ENCODE peak calls at places on chromosomes 3 and 15, in nine cellular contexts. N is HCT116, U is neural crest cell, J is GM12864, S is AG04449, E is body of pancreas, R is coronary artery, P is HFFc6, A is IMR-90. W is an unnamed sample.

GRCh38 chr3:60582285-60582684 is 669.0 kb downstream of the FHIT start:
- DNase-seq in N (no peak), U (no peak), J (no peak), S (no peak), E (no peak), R (no peak), P (peak), A (no peak), W (no peak)

GRCh38 chr15:25171111-25171811 is 216.5 kb downstream of the SNRPN start:
- DNase-seq in N (no peak), U (no peak), J (no peak), S (no peak), E (peak), R (peak), P (no peak), A (no peak), W (no peak)

GRCh38 chr3:8778475-8778874 is 9.1 kb upstream of the OXTR start:
- DNase-seq in N (no peak), U (no peak), J (no peak), S (no peak), E (no peak), R (no peak), P (peak), A (peak), W (no peak)

GRCh38 chr15:67520276-67520975 is 505 bp upstream of the C15orf61 start:
- DNase-seq in N (no peak), U (no peak), J (no peak), S (no peak), E (no peak), R (no peak), P (no peak), A (peak), W (no peak)

GRCh38 chr3:176190755-176191154 is 1006.5 kb downstream of the TBL1XR1 start:
- DNase-seq in N (no peak), U (no peak), J (no peak), S (no peak), E (no peak), R (no peak), P (no peak), A (no peak), W (peak)

GRCh38 chr15:98786706-98787105 is 138.4 kb downstream of the IGF1R start:
- DNase-seq in N (no peak), U (no peak), J (no peak), S (no peak), E (no peak), R (no peak), P (no peak), A (no peak), W (no peak)

GRCh38 chr15:70240082-70240481 is 142.4 kb upstream of the TLE3 start:
- DNase-seq in N (no peak), U (no peak), J (peak), S (no peak), E (no peak), R (no peak), P (no peak), A (no peak), W (no peak)

GRCh38 chr3:190197346-190197763 is 76.7 kb upstream of the P3H2 start:
- DNase-seq in N (no peak), U (no peak), J (no peak), S (no peak), E (no peak), R (no peak), P (no peak), A (no peak), W (no peak)

GRCh38 chr3:49006591-49007067 is 562 bp upstream of the WDR6 start:
- DNase-seq in N (no peak), U (no peak), J (no peak), S (no peak), E (peak), R (no peak), P (no peak), A (peak), W (no peak)

GRCh38 chr15:25372298-25372697 is 66.5 kb downstream of the UBE3A start:
- DNase-seq in N (no peak), U (no peak), J (no peak), S (no peak), E (no peak), R (no peak), P (peak), A (peak), W (no peak)

GRCh38 chr3:131549340-131549739 is 46.6 kb upstream of the MRPL3 start:
- DNase-seq in N (peak), U (no peak), J (peak), S (no peak), E (no peak), R (no peak), P (no peak), A (no peak), W (no peak)

GRCh38 chr15:85280203-85280602 is 100.2 kb upstream of the AKAP13 start:
- DNase-seq in N (no peak), U (no peak), J (peak), S (no peak), E (no peak), R (no peak), P (no peak), A (no peak), W (no peak)

GRCh38 chr15:70196314-70197291 is 98.9 kb upstream of the TLE3 start:
- DNase-seq in N (no peak), U (no peak), J (peak), S (peak), E (peak), R (no peak), P (no peak), A (peak), W (no peak)

GRCh38 chr3:74269689-74270088 is 344.8 kb downstream of the CNTN3 start:
- DNase-seq in N (no peak), U (no peak), J (no peak), S (no peak), E (no peak), R (no peak), P (no peak), A (no peak), W (no peak)

GRCh38 chr3:48528754-48529153 is 24.8 kb upstream of the SHISA5 start:
- DNase-seq in N (no peak), U (no peak), J (no peak), S (no peak), E (no peak), R (no peak), P (no peak), A (no peak), W (no peak)

GRCh38 chr15:73600413-73601050 is 32.7 kb downstream of the NPTN start:
- DNase-seq in N (no peak), U (no peak), J (no peak), S (no peak), E (no peak), R (no peak), P (no peak), A (no peak), W (no peak)

GRCh38 chr3:16723994-16724393 is 118.8 kb upstream of the DAZL start:
- DNase-seq in N (peak), U (no peak), J (no peak), S (no peak), E (no peak), R (no peak), P (peak), A (peak), W (peak)

GRCh38 chr15:36579792-36580431 is 486 bp downstream of the CDIN1 start:
- DNase-seq in N (no peak), U (no peak), J (no peak), S (no peak), E (no peak), R (no peak), P (no peak), A (no peak), W (no peak)

GRCh38 chr3:123365450-123366143 is 83.3 kb downstream of the ADCY5 start:
- DNase-seq in N (peak), U (peak), J (no peak), S (no peak), E (no peak), R (no peak), P (no peak), A (peak), W (no peak)

GRCh38 chr15:101308604-101309435 is 13.8 kb upstream of the SNRPA1 start:
- DNase-seq in N (no peak), U (no peak), J (no peak), S (no peak), E (no peak), R (no peak), P (no peak), A (no peak), W (no peak)

GRCh38 chr15:101310508-101310907 is 15.5 kb upstream of the SNRPA1 start:
- DNase-seq in N (no peak), U (no peak), J (no peak), S (no peak), E (no peak), R (no peak), P (no peak), A (no peak), W (no peak)

GRCh38 chr15:101309436-101310162 is 14.6 kb upstream of the SNRPA1 start:
- DNase-seq in N (no peak), U (no peak), J (no peak), S (no peak), E (no peak), R (no peak), P (no peak), A (no peak), W (no peak)

GRCh38 chr15:101307897-101308603 is 13.0 kb upstream of the SNRPA1 start:
- DNase-seq in N (no peak), U (no peak), J (no peak), S (no peak), E (no peak), R (no peak), P (no peak), A (no peak), W (no peak)

GRCh38 chr15:101310163-101310480 is 15.1 kb upstream of the SNRPA1 start:
- DNase-seq in N (no peak), U (no peak), J (no peak), S (no peak), E (no peak), R (no peak), P (no peak), A (no peak), W (no peak)
- TF ChIP-seq CTCF in N (no peak), U (no peak), J (no peak), S (no peak), E (no peak), R (no peak), P (no peak), A (no peak), W (no peak)

GRCh38 chr3:128394033-128394432 is 72.7 kb downstream of the DNAJB8 start:
- DNase-seq in N (no peak), U (no peak), J (no peak), S (no peak), E (no peak), R (no peak), P (no peak), A (no peak), W (no peak)
- TF ChIP-seq CTCF in N (no peak), U (no peak), J (no peak), S (no peak), E (no peak), R (no peak), P (no peak), A (no peak), W (no peak)

GRCh38 chr3:39051649-39052557 is at the start of the genes SCN11A and WDR48:
- DNase-seq in N (peak), U (peak), J (peak), S (no peak), E (peak), R (peak), P (peak), A (peak), W (peak)
- TF ChIP-seq CTCF in N (no peak), U (no peak), J (no peak), S (no peak), E (no peak), R (no peak), P (no peak), A (no peak), W (no peak)

GRCh38 chr3:170221924-170222646 is at the start of gene PRKCI:
- DNase-seq in N (peak), U (peak), J (peak), S (peak), E (peak), R (peak), P (peak), A (peak), W (peak)

GRCh38 chr3:170220871-170221270 is 1.4 kb upstream of the PRKCI start:
- DNase-seq in N (no peak), U (no peak), J (no peak), S (no peak), E (no peak), R (no peak), P (peak), A (peak), W (no peak)

GRCh38 chr3:170225166-170225565 is 2.9 kb downstream of the PRKCI start:
- DNase-seq in N (no peak), U (no peak), J (no peak), S (no peak), E (no peak), R (no peak), P (no peak), A (no peak), W (no peak)

GRCh38 chr3:170226426-170226960 is 4.3 kb downstream of the PRKCI start:
- DNase-seq in N (no peak), U (no peak), J (no peak), S (peak), E (no peak), R (no peak), P (peak), A (peak), W (no peak)

GRCh38 chr3:170222647-170223541 is 670 bp downstream of the PRKCI start:
- DNase-seq in N (no peak), U (no peak), J (peak), S (no peak), E (peak), R (peak), P (peak), A (peak), W (no peak)
- TF ChIP-seq CTCF in N (no peak), U (peak), J (peak), S (no peak), E (peak), R (no peak), P (peak), A (no peak), W (no peak)

GRCh38 chr3:47405820-47406761 is 25.3 kb downstream of the PTPN23 start:
- DNase-seq in N (no peak), U (no peak), J (no peak), S (no peak), E (no peak), R (no peak), P (no peak), A (no peak), W (peak)

GRCh38 chr3:47408839-47409229 is 28.0 kb downstream of the PTPN23 start:
- DNase-seq in N (no peak), U (no peak), J (no peak), S (no peak), E (no peak), R (no peak), P (no peak), A (no peak), W (no peak)

GRCh38 chr3:47404955-47405790 is 24.4 kb downstream of the PTPN23 start:
- DNase-seq in N (no peak), U (no peak), J (no peak), S (no peak), E (no peak), R (no peak), P (no peak), A (no peak), W (no peak)

GRCh38 chr3:47407896-47408838 is 27.3 kb downstream of the PTPN23 start:
- DNase-seq in N (no peak), U (no peak), J (no peak), S (no peak), E (no peak), R (no peak), P (no peak), A (no peak), W (no peak)

DNA sequence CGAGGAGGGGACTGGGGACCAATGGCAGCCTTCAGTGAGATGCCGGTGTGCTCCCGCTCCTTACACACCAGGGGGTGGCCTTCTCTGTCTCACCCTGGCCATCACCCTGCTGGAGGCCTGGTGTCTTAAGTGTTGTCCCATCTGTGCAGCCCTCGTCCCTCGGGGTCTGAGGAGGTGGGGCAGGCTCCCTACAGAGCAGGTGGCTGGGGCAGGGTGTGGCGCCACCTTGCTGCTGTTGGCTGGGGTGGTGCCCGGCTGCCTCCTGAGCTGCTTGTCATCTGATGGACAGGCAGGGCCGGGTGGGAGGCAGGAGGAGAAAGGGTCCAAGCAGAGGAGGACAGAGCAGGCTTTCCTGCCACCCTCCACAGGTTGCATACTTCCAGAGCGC is 25.9 kb downstream of the PTPN23 start:
- DNase-seq in N (no peak), U (no peak), J (no peak), S (no peak), E (no peak), R (no peak), P (no peak), A (no peak), W (no peak)
- TF ChIP-seq CTCF in N (peak), U (no peak), J (peak), S (no peak), E (no peak), R (no peak), P (peak), A (no peak), W (peak)

DNA sequence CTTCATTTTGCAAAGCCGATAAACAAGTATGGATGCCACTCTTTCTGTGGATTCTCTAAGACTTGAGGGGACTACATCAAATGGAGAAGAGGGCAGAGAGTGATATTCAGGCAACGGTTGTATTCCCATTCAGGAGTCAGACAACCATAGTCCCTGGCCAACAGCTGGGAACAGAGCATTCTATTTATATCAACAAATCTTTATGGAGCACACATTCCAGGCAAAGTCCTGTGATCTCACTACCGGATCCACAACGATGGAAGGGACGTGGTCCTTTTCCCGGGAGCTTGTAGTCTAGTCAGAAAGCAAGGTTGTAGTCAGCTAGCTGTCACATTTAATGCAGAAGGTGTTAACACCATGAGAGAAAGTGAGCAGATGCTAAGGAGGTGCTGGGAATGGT is 312.3 kb upstream of the CTNNB1 start:
- DNase-seq in N (no peak), U (no peak), J (no peak), S (no peak), E (no peak), R (no peak), P (no peak), A (no peak), W (no peak)
- TF ChIP-seq CTCF in N (no peak), U (no peak), J (no peak), S (no peak), E (no peak), R (no peak), P (no peak), A (no peak), W (no peak)